ENCODE peak calls at places on chromosomes 7 and 10, in ten cellular contexts. N, L, J, B, R, F, Q, W, Y and A are unnamed samples.

GRCh38 chr10:59801171-59801570 is 47.9 kb upstream of the MRLN start:
- DNase-seq in Y (no peak), B (no peak), Q (no peak), W (no peak), R (no peak), F (no peak), J (no peak), L (no peak), N (no peak), A (no peak)

GRCh38 chr7:151416135-151416740 is 6.4 kb upstream of the WDR86 start:
- DNase-seq in Y (no peak), R (no peak), Q (no peak), N (no peak), J (no peak), W (no peak), F (no peak), L (no peak), B (no peak), A (no peak)

GRCh38 chr10:26725837-26726727 is 28.6 kb downstream of the PDSS1 start:
- DNase-seq in N (peak; percentile 58), F (peak; percentile 65), R (peak; percentile 59), Q (peak; percentile 18), W (peak; percentile 52), Y (peak; percentile 69), B (peak; percentile 44), J (no peak), L (peak; percentile 49), A (peak; percentile 46)

GRCh38 chr10:16425449-16425848 is 11.4 kb upstream of the PTER start:
- DNase-seq in W (no peak), R (no peak), J (no peak), F (no peak), B (no peak), N (no peak), Y (no peak), L (no peak), Q (no peak), A (no peak)

GRCh38 chr10:50396491-50397311 is 145.4 kb upstream of the ASAH2 start:
- DNase-seq in Q (no peak), J (no peak), B (no peak), R (peak; percentile 42), N (no peak), Y (no peak), F (no peak), L (peak; percentile 64), W (no peak), A (no peak)

GRCh38 chr10:10910634-10911033 is 107.0 kb upstream of the CELF2 start:
- DNase-seq in W (no peak), L (no peak), F (no peak), B (no peak), Q (no peak), N (no peak), J (no peak), Y (no peak), R (no peak), A (no peak)

GRCh38 chr10:112763916-112764520 is 186.0 kb upstream of the TCF7L2 start:
- DNase-seq in J (no peak), W (no peak), Q (no peak), N (no peak), L (peak; percentile 66), Y (no peak), R (no peak), F (no peak), B (no peak), A (no peak)

GRCh38 chr10:4170633-4171314 is 385.8 kb upstream of the KLF6 start:
- DNase-seq in R (no peak), B (no peak), Q (no peak), W (no peak), J (no peak), N (no peak), Y (no peak), L (no peak), F (no peak), A (no peak)